ENCODE peak calls at places on chromosomes 7 and 10, in seven cellular contexts. T is neuronal stem cell, U is IMR-90, K is mesendoderm, F is H9, E is H1, J is trophoblast cell. I is an unnamed sample.

GRCh38 chr7:4828720-4829383 is 33.0 kb downstream of the PAPOLB start:
- DNase-seq in U (no peak), T (no peak), K (no peak), F (no peak), J (no peak), E (no peak), I (no peak)

GRCh38 chr10:14625210-14625621 is 149.5 kb downstream of the FAM107B start:
- DNase-seq in K (no peak), J (no peak), U (no peak), F (no peak), T (no peak), E (no peak), I (peak; percentile 29)

GRCh38 chr10:26367771-26368170 is 70.4 kb upstream of the APBB1IP start:
- DNase-seq in K (peak; percentile 77), E (no peak), U (no peak), J (peak; percentile 96), T (peak; percentile 64), F (peak; percentile 63), I (peak; percentile 2)

GRCh38 chr10:21726601-21727295 is 192.7 kb downstream of the MLLT10 start:
- DNase-seq in E (no peak), K (peak; percentile 63), U (peak; percentile 26), T (no peak), J (peak; percentile 16), F (no peak), I (peak; percentile 43)

GRCh38 chr10:59387951-59388431 is 25.6 kb upstream of the FAM13C start:
- DNase-seq in F (no peak), E (no peak), J (peak; percentile 9), K (no peak), U (peak; percentile 90), T (peak; percentile 80), I (peak; percentile 93)

GRCh38 chr10:130745831-130746230 is 565.7 kb downstream of the TCERG1L start:
- DNase-seq in K (no peak), T (no peak), J (no peak), U (no peak), F (no peak), E (no peak), I (no peak)

GRCh38 chr10:122112021-122112616 is 123.2 kb downstream of the TACC2 start:
- DNase-seq in F (no peak), K (no peak), T (no peak), J (no peak), E (no peak), U (peak; percentile 76), I (peak; percentile 90)

GRCh38 chr10:78416031-78416800 is 382.6 kb downstream of the RPS24 start:
- DNase-seq in F (peak; percentile 8), T (no peak), E (no peak), U (peak; percentile 73), J (peak; percentile 61), K (no peak), I (peak; percentile 59)

GRCh38 chr7:75739796-75740672 is 1.3 kb upstream of the HIP1 start:
- DNase-seq in K (peak; percentile 81), E (no peak), J (peak; percentile 72), T (peak; percentile 20), U (peak; percentile 62), F (no peak), I (peak; percentile 81)

GRCh38 chr10:17475661-17476060 is 21.3 kb upstream of the ST8SIA6 start:
- DNase-seq in U (no peak), E (no peak), J (peak; percentile 85), T (no peak), K (no peak), F (no peak), I (no peak)

GRCh38 chr7:19958309-19958896 is 185.0 kb upstream of the TMEM196 start:
- DNase-seq in J (peak; percentile 96), K (peak; percentile 39), E (no peak), T (no peak), U (peak; percentile 11), F (no peak), I (peak; percentile 85)

GRCh38 chr7:41942468-41943097 is 239.7 kb upstream of the INHBA start:
- DNase-seq in K (no peak), J (peak; percentile 69), F (peak; percentile 32), E (no peak), T (no peak), U (peak; percentile 90), I (peak; percentile 90)

GRCh38 chr10:60384708-60385398 is 4.8 kb downstream of the ANK3 start:
- DNase-seq in T (no peak), K (peak; percentile 83), U (peak; percentile 98), E (no peak), J (no peak), F (no peak), I (peak; percentile 69)

GRCh38 chr10:124588736-124589451 is 127.3 kb downstream of the LHPP start:
- DNase-seq in T (no peak), E (no peak), U (peak; percentile 28), J (no peak), K (no peak), F (no peak), I (peak; percentile 74)

GRCh38 chr7:149765399-149766121 is 7.8 kb downstream of the ZNF467 start:
- DNase-seq in T (no peak), U (no peak), J (peak; percentile 73), F (peak; percentile 62), K (no peak), E (no peak), I (no peak)

GRCh38 chr7:33824911-33825459 is 80.4 kb upstream of the BMPER start:
- DNase-seq in T (no peak), F (no peak), E (no peak), J (no peak), U (no peak), K (no peak), I (peak; percentile 16)

GRCh38 chr10:5618042-5618441 is 48.4 kb downstream of the ASB13 start:
- DNase-seq in T (no peak), F (no peak), J (peak; percentile 68), U (no peak), K (no peak), E (no peak), I (no peak)

GRCh38 chr10:99620713-99621453 is 644 bp upstream of the SLC25A28 start:
- DNase-seq in T (peak; percentile 99), E (no peak), K (peak; percentile 92), J (peak; percentile 97), F (peak; percentile 85), U (peak; percentile 94), I (peak; percentile 96)

GRCh38 chr7:10568891-10569290 is 404.8 kb upstream of the PHF14 start:
- DNase-seq in U (no peak), J (no peak), T (no peak), E (no peak), K (no peak), F (no peak), I (no peak)

GRCh38 chr10:92699518-92700272 is 9.9 kb downstream of the HHEX start:
- DNase-seq in J (peak; percentile 17), E (no peak), U (peak; percentile 42), K (peak; percentile 78), T (peak; percentile 6), F (peak; percentile 71), I (peak; percentile 68)

GRCh38 chr7:1043552-1044188 is 676 bp upstream of the GPR146 start:
- DNase-seq in K (no peak), U (no peak), T (no peak), F (no peak), J (peak; percentile 68), E (no peak), I (no peak)
- H3K18ac ChIP-seq in K (no peak overlapping the region), U (peak overlapping the region; percentile 24), T (peak overlapping the region; percentile 94), F (no peak overlapping the region), J (peak overlapping the region; percentile 8), E (peak overlapping the region; percentile 93), I (peak overlapping the region; percentile 95)

GRCh38 chr7:65960351-65961074 is 21.5 kb downstream of the GUSB start:
- DNase-seq in J (no peak), T (no peak), E (no peak), K (no peak), U (no peak), F (no peak), I (no peak)
- H2AK5ac ChIP-seq in J (no peak overlapping the region), T (no peak overlapping the region), E (no peak overlapping the region), K (no peak overlapping the region), U (no peak overlapping the region), F (no peak overlapping the region), I (no peak overlapping the region)

DNA sequence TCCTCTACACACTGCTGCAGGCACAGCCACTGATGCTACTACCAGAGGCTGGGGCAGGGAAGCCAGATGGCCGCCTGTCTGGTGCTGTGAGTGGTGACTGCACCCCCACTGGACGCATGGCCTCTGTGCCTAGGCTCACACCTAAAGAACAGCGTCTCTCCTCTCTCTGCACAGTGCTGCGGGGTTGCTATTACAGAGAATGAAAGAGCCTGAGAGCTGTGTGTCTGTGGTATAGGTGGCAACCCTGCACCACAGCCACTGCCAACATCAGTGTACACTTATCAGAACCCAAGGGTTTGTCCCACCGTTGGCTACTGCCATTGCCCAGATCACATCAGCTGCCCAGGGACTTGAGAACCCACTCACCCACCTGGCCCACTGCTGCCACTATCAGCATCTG is 4.1 kb upstream of the IFIT2 start:
- DNase-seq in F (no peak), E (no peak), U (no peak), T (no peak), K (no peak), J (no peak), I (no peak)
- H3K23ac ChIP-seq in F (no peak overlapping the region), E (no peak overlapping the region), U (no peak overlapping the region), T (peak overlapping the region; percentile 46), K (no peak overlapping the region), J (no peak overlapping the region), I (no peak overlapping the region)

GRCh38 chr7:51354434-51354833 is 37.8 kb upstream of the COBL start:
- DNase-seq in F (no peak), K (no peak), J (no peak), E (no peak), U (no peak), T (no peak), I (no peak)
- H3K18ac ChIP-seq in F (no peak overlapping the region), K (no peak overlapping the region), J (no peak overlapping the region), E (no peak overlapping the region), U (no peak overlapping the region), T (no peak overlapping the region), I (no peak overlapping the region)

GRCh38 chr10:95837368-95837776 is 70.4 kb upstream of the CC2D2B start:
- DNase-seq in E (no peak), K (no peak), T (peak; percentile 24), J (no peak), F (no peak), U (no peak), I (no peak)
- H2AK5ac ChIP-seq in E (no peak overlapping the region), K (no peak overlapping the region), T (no peak overlapping the region), J (no peak overlapping the region), F (no peak overlapping the region), U (no peak overlapping the region), I (no peak overlapping the region)

GRCh38 chr10:9315292-9315691 is 1260.8 kb downstream of the GATA3 start:
- DNase-seq in J (no peak), K (no peak), E (no peak), U (no peak), T (no peak), F (no peak), I (no peak)
- H3K23ac ChIP-seq in J (no peak overlapping the region), K (no peak overlapping the region), E (no peak overlapping the region), U (no peak overlapping the region), T (no peak overlapping the region), F (no peak overlapping the region), I (no peak overlapping the region)

GRCh38 chr7:139937685-139938084 is 108.6 kb downstream of the TBXAS1 start:
- DNase-seq in T (no peak), K (no peak), E (no peak), F (no peak), U (no peak), J (no peak), I (no peak)
- H3K18ac ChIP-seq in T (no peak overlapping the region), K (no peak overlapping the region), E (no peak overlapping the region), F (no peak overlapping the region), U (no peak overlapping the region), J (no peak overlapping the region), I (no peak overlapping the region)